ENCODE peak calls at places on chromosomes 6 and 20, in eight cellular contexts. U, P, Z, F, I, V, C and S are unnamed samples.

GRCh38 chr6:30824698-30825097 is 59.6 kb upstream of the DDR1 start:
- DNase-seq in V (no peak), Z (no peak), I (no peak), F (peak), C (no peak), U (no peak), P (no peak), S (no peak)

GRCh38 chr6:132768051-132768517 is 10.4 kb upstream of the VNN2 start:
- DNase-seq in C (no peak), U (no peak), F (peak), Z (peak), P (peak), I (peak), V (no peak), S (no peak)

GRCh38 chr6:163189609-163190008 is 224.9 kb upstream of the QKI start:
- DNase-seq in I (no peak), V (no peak), P (no peak), Z (no peak), U (peak), F (no peak), C (no peak), S (no peak)

GRCh38 chr6:125780540-125781306 is 10.0 kb upstream of the NCOA7 start:
- DNase-seq in I (peak), V (no peak), C (peak), U (no peak), Z (peak), F (peak), P (peak), S (no peak)

GRCh38 chr20:46401478-46401860 is 4.9 kb downstream of the ELMO2 start:
- DNase-seq in Z (no peak), I (no peak), U (no peak), P (no peak), F (no peak), C (no peak), V (no peak), S (no peak)

GRCh38 chr6:31180500-31180899 is 10.0 kb upstream of the POU5F1 start:
- DNase-seq in I (peak), V (no peak), U (no peak), C (no peak), P (peak), Z (peak), F (peak), S (no peak)

GRCh38 chr6:138465007-138465645 is 34.2 kb downstream of the NHSL1 start:
- DNase-seq in V (peak), C (peak), Z (peak), F (no peak), U (no peak), P (no peak), I (no peak), S (no peak)

GRCh38 chr6:111551521-111552231 is 54.0 kb downstream of the TRAF3IP2 start:
- DNase-seq in P (peak), F (no peak), Z (no peak), C (no peak), I (no peak), V (no peak), U (no peak), S (peak)

GRCh38 chr6:1463275-1463674 is 73.9 kb downstream of the FOXF2 start:
- DNase-seq in P (no peak), F (no peak), C (no peak), U (no peak), Z (no peak), I (no peak), V (no peak), S (no peak)

GRCh38 chr6:108168980-108169800 is 3.4 kb downstream of the NR2E1 start:
- DNase-seq in U (no peak), I (no peak), F (peak), V (no peak), C (no peak), Z (no peak), P (no peak), S (no peak)

GRCh38 chr20:45254867-45255266 is 503 bp upstream of the SLPI start:
- DNase-seq in C (peak), V (no peak), Z (peak), U (no peak), P (no peak), I (no peak), F (no peak), S (no peak)

GRCh38 chr6:31870385-31870921 is 7.8 kb upstream of the NEU1 start:
- DNase-seq in Z (no peak), C (no peak), P (no peak), F (no peak), V (no peak), U (no peak), I (no peak), S (no peak)

GRCh38 chr6:72861059-72861458 is 239.2 kb downstream of the KCNQ5 start:
- DNase-seq in P (no peak), F (no peak), I (no peak), U (no peak), C (peak), Z (peak), V (no peak), S (no peak)

GRCh38 chr6:117482240-117483003 is at the start of gene DCBLD1:
- DNase-seq in U (peak), P (peak), F (peak), I (peak), Z (peak), V (no peak), C (no peak), S (peak)

GRCh38 chr6:73579851-73580246 is 59.0 kb upstream of the EEF1A1 start:
- DNase-seq in U (no peak), V (peak), P (no peak), F (no peak), Z (peak), I (no peak), C (peak), S (no peak)

GRCh38 chr6:111601875-111602274 is 3.8 kb downstream of the TRAF3IP2 start:
- DNase-seq in I (no peak), P (no peak), V (no peak), C (peak), U (no peak), Z (peak), F (no peak), S (peak)

GRCh38 chr6:13175759-13176158 is 152.6 kb downstream of the TBC1D7 start:
- DNase-seq in P (no peak), I (no peak), U (no peak), F (no peak), Z (no peak), V (no peak), C (no peak), S (no peak)

GRCh38 chr6:1598886-1599285 is 10.8 kb upstream of the FOXC1 start:
- DNase-seq in V (no peak), P (no peak), I (no peak), Z (no peak), U (no peak), F (peak), C (no peak), S (no peak)

GRCh38 chr20:51129201-51129671 is 106.3 kb upstream of the KCNG1 start:
- DNase-seq in F (no peak), V (no peak), Z (no peak), P (no peak), C (no peak), U (no peak), I (no peak), S (no peak)

GRCh38 chr20:10006461-10006860 is 28.3 kb upstream of the ANKEF1 start:
- DNase-seq in F (no peak), I (no peak), P (no peak), C (no peak), U (no peak), V (no peak), Z (peak), S (no peak)

GRCh38 chr6:16508959-16509358 is 252.3 kb downstream of the ATXN1 start:
- DNase-seq in F (no peak), U (no peak), I (no peak), V (no peak), Z (no peak), C (no peak), P (no peak), S (no peak)

GRCh38 chr6:16503919-16504554 is 257.2 kb downstream of the ATXN1 start:
- DNase-seq in F (no peak), C (no peak), V (no peak), P (no peak), U (no peak), Z (no peak), I (no peak), S (no peak)

GRCh38 chr6:16504608-16505007 is 256.7 kb downstream of the ATXN1 start:
- DNase-seq in I (peak), U (no peak), Z (no peak), V (no peak), P (no peak), C (no peak), F (no peak), S (no peak)

GRCh38 chr6:16503241-16503775 is 258.0 kb downstream of the ATXN1 start:
- DNase-seq in Z (no peak), U (no peak), P (no peak), F (no peak), I (no peak), C (no peak), V (no peak), S (no peak)

GRCh38 chr6:16505711-16506362 is 255.4 kb downstream of the ATXN1 start:
- DNase-seq in V (no peak), C (peak), F (no peak), P (no peak), I (no peak), U (no peak), Z (peak), S (no peak)
- TF ChIP-seq CTCF in V (no peak), C (no peak), F (no peak), P (no peak), I (no peak), U (no peak), Z (peak), S (no peak)

GRCh38 chr20:25048519-25048952 is 9.4 kb downstream of the ACSS1 start:
- DNase-seq in P (peak), F (no peak), C (no peak), U (no peak), Z (no peak), I (no peak), V (no peak), S (peak)
- H3K4me3 ChIP-seq in P (no peak), F (no peak), C (no peak), U (no peak), Z (no peak), I (no peak), V (no peak), S (no peak)

GRCh38 chr6:25138024-25138696 is 141.0 kb upstream of the CARMIL1 start:
- DNase-seq in Z (peak), P (no peak), V (no peak), U (peak), C (no peak), F (no peak), I (peak), S (no peak)
- TF ChIP-seq CTCF in Z (peak), P (no peak), V (no peak), U (peak), C (no peak), F (peak), I (no peak), S (no peak)

GRCh38 chr20:37337208-37337955 is 8.6 kb upstream of the SRC start:
- DNase-seq in F (peak), I (no peak), U (no peak), V (no peak), P (no peak), Z (no peak), C (no peak), S (no peak)
- H3K4me3 ChIP-seq in F (no peak), I (no peak), U (no peak), V (no peak), P (no peak), Z (no peak), C (no peak), S (no peak)

GRCh38 chr6:43628392-43629103 is 516 bp downstream of the GTPBP2 start:
- DNase-seq in Z (peak), P (peak), F (no peak), I (peak), V (no peak), C (no peak), U (no peak), S (no peak)

GRCh38 chr6:43629104-43629504 is at the start of gene GTPBP2:
- DNase-seq in V (peak), F (peak), Z (peak), U (peak), P (peak), I (peak), C (peak), S (peak)

GRCh38 chr6:43630980-43631619 is 2.0 kb upstream of the GTPBP2 start:
- DNase-seq in C (no peak), U (no peak), P (no peak), I (no peak), F (no peak), V (no peak), Z (no peak), S (no peak)

GRCh38 chr6:43627008-43627825 is 1.8 kb downstream of the GTPBP2 start:
- DNase-seq in I (peak), P (peak), V (peak), U (no peak), Z (peak), F (peak), C (peak), S (peak)

DNA sequence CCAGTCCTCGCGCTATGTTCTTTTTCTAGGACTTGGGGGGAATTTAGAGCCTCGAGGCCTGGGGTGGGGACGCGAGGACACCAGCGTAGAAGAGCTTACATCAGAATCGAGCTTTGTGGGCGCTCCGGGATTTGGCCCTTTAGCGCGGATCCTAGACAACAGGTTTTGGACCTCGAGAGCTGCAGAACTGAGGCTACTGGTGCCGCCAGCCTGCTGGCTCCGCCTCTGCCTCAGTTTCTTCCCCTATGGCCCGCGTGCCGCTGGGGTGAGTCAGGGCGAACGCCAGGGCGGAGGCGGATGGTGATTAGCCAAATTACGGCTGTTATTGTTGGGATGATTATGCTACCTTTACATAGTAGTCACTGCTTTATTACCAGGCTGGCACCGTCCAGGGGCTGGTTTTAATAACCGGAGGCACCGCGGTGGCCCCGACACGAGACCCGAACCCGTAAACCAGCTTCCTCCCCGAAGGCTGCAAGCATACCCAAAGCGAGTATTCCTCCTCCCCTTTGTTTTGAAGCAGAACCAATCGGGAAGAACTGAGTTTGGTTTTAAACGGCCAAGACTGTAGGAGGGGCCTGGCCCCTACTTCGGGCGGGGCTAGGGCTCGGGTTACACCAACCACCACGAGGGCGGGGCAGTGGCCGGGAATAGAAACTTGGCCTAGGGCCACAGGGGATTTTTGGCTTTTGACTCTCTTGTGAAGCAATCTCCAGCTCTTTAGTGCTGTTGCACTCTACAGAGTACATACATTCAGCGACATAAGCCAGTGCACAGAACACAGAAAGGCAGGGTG is 639 bp upstream of the GTPBP2 start:
- DNase-seq in U (peak), F (peak), Z (peak), V (peak), C (peak), P (peak), I (peak), S (peak)
- TF ChIP-seq CTCF in U (no peak), F (no peak), Z (no peak), V (no peak), C (no peak), P (no peak), I (no peak), S (no peak)

DNA sequence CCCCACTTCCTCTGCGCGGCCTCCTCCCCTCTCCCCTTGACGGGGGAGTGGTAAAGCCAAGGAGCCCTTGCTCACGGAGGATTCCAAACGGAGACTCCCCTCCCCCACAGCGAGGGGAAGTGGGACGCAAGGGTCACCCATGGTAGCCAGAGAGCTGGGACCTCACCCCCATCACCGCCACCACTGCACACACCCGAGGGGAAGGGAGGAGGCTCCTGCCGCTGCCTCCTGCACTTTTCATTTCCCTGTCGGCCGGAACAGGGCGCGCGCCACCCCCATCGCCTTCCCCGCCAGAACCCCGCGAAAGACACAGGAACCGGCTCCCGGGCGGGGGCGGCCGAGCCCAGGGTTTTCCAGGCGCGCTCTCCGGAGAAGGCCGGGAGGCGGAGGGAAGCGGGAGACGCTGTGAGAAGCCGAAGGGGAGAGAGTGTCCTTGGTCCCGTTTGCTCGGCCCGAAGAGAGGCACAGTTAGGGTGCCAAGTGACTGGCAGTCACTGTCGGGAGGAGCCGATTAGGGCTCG is 789 bp downstream of the CCND3 start:
- DNase-seq in Z (no peak), I (no peak), U (peak), V (no peak), P (peak), C (no peak), F (peak), S (no peak)
- H3K4me3 ChIP-seq in Z (peak), I (peak), U (peak), V (peak), P (peak), C (peak), F (peak), S (peak)